ENCODE peak calls at places on chromosome 14, in seven cellular contexts. E is esophagus squamous epithelium; Y is testis; U is uterus; M is CD8-positive, alpha-beta memory T cell; G is AG04450; L is PC-3. K is an unnamed sample.

GRCh38 chr14:50943261-50943942 is 881 bp downstream of the PYGL start:
- DNase-seq in E (no peak), Y (peak; percentile 43), U (peak; percentile 81), M (no peak), G (no peak), L (peak; percentile 68), K (peak; percentile 83)

GRCh38 chr14:65360144-65360784 is 52.3 kb upstream of the FUT8 start:
- DNase-seq in E (no peak), Y (no peak), U (no peak), M (no peak), G (no peak), L (peak; percentile 32), K (no peak)

GRCh38 chr14:97021571-97022171 is 224.5 kb downstream of the VRK1 start:
- DNase-seq in E (no peak), Y (no peak), U (no peak), M (no peak), G (no peak), L (peak; percentile 50), K (peak; percentile 39)

GRCh38 chr14:105258846-105259245 is 10.5 kb downstream of the BTBD6 start:
- DNase-seq in E (no peak), Y (no peak), U (no peak), M (no peak), G (no peak), L (peak; percentile 87), K (no peak)

GRCh38 chr14:54696998-54697397 is 130.1 kb downstream of the SAMD4A start:
- DNase-seq in E (no peak), Y (no peak), U (no peak), M (no peak), G (no peak), L (no peak), K (no peak)

GRCh38 chr14:76710093-76711010 is 50.9 kb upstream of the VASH1 start:
- DNase-seq in E (no peak), Y (peak; percentile 54), U (no peak), M (no peak), G (peak; percentile 10), L (peak; percentile 69), K (peak; percentile 71)

GRCh38 chr14:103854017-103854808 is 6.8 kb upstream of the PPP1R13B start:
- DNase-seq in E (no peak), Y (no peak), U (no peak), M (no peak), G (no peak), L (peak; percentile 64), K (peak; percentile 15)

GRCh38 chr14:74613211-74613914 is 1.3 kb upstream of the LTBP2 start:
- DNase-seq in E (no peak), Y (no peak), U (no peak), M (no peak), G (no peak), L (no peak), K (no peak)

GRCh38 chr14:67446371-67447032 is 34.5 kb upstream of the PLEK2 start:
- DNase-seq in E (no peak), Y (no peak), U (no peak), M (no peak), G (no peak), L (no peak), K (no peak)

GRCh38 chr14:68739701-68740100 is 53.2 kb downstream of the ZFP36L1 start:
- DNase-seq in E (no peak), Y (no peak), U (no peak), M (no peak), G (no peak), L (no peak), K (no peak)

GRCh38 chr14:38208825-38209562 is 1.3 kb downstream of the SSTR1 start:
- DNase-seq in E (no peak), Y (no peak), U (no peak), M (no peak), G (no peak), L (no peak), K (peak; percentile 82)

GRCh38 chr14:38209572-38210159 is 2.0 kb downstream of the SSTR1 start:
- DNase-seq in E (no peak), Y (no peak), U (no peak), M (no peak), G (no peak), L (no peak), K (peak; percentile 50)

GRCh38 chr14:38207342-38207741 is 362 bp upstream of the SSTR1 start:
- DNase-seq in E (no peak), Y (no peak), U (no peak), M (no peak), G (no peak), L (no peak), K (no peak)

GRCh38 chr14:38206689-38207088 is 1.0 kb upstream of the SSTR1 start:
- DNase-seq in E (no peak), Y (no peak), U (no peak), M (no peak), G (no peak), L (no peak), K (no peak)

DNA sequence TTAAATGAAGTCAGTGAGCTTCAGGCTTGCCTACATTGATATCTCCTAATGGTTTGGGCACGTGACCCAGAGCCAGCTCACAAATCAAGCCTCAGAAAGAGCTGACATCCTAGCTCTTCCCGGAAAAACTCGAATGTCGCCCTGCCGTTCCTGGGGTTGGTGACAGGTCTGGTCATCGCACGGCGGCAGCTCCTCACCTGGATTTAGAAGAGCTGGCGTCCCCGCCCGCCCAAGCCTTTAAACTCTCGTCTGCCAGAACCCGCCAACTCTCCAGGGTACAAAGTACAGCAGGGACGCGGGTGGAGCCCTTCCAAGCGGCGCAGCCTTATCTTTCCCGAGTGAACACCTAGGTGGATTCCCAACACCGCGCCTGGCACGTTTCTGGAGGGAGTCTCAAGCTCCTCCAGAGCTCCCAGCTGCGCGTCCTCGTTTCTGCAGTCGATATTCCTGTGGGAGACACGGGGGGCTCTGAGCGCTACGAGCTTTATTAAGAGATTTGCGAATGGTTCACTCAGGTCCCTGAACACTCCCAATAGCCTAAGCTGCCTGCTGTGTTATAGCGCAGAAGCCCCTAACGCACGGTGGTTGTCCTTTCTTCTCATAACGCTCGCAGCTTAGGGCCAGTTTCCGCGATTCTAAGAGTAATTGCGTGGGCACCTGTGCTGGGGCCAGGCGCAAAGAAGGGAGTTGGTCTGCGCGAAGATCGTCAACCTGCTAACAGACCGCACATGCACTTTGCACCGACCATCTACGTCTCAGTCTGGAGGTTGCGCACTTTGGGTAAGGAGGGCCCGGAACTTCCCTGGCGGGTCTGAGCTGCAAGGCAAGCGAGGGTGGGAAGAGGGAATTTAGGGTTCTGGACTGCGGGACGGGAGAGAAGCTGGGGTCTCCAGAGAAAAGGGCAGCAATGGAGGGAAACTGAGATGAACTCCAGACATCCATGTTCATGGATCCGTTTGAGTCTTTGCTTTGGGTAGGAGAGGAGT is at the start of gene SSTR1:
- DNase-seq in E (no peak), Y (peak; percentile 13), U (no peak), M (no peak), G (no peak), L (no peak), K (peak; percentile 44)
- H3K4me3 ChIP-seq in E (peak within 1 kb of the TSS; percentile 39), Y (no peak within 1 kb of the TSS), U (peak within 1 kb of the TSS; percentile 4), M (peak within 1 kb of the TSS; percentile 6), G (peak within 1 kb of the TSS; percentile 65), L (peak within 1 kb of the TSS; percentile 62), K (peak within 1 kb of the TSS; percentile 31)

DNA sequence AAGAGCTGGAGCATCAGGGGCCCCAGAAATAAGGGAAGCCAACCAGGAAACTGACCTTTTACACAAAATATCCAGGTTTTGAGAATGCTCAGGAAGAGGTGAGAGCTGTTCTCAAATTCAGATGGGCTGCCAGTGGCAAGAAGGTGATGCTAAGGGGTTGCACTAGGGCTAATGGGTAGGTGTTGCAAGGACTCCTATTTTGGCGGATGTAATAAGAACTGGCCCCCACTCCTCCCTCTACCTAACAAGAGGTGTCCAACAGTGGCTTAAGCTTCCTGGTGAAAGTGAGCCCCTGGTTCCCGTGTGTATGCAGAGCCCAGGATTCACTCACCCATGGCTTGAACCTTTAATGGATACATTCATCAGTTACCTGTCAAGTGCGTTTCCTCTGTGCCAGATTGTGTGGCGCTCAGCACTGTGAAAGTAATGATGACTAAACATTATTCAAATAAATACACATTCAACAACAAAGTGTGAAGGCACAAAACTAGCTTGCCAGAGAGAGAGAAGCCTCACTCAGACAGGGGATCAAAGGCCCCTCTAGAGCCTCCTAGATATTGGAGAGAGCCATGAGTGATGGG is 705 bp upstream of the CHGA start:
- DNase-seq in E (no peak), Y (no peak), U (no peak), M (no peak), G (no peak), L (no peak), K (peak; percentile 52)
- H3K27me3 ChIP-seq in E (peaks cover 86% of the 10 kb centered on the region), Y (no peaks in the 10 kb centered on the region), U (no peaks in the 10 kb centered on the region), M (peaks cover 9% of the 10 kb centered on the region), G (peaks cover 18% of the 10 kb centered on the region), L (no peaks in the 10 kb centered on the region), K (peaks cover 2% of the 10 kb centered on the region)

GRCh38 chr14:31897581-31898186 is 179.4 kb upstream of the ARHGAP5 start:
- DNase-seq in E (no peak), Y (no peak), U (no peak), M (no peak), G (no peak), L (no peak), K (no peak)

GRCh38 chr14:31898835-31899528 is 178.1 kb upstream of the ARHGAP5 start:
- DNase-seq in E (no peak), Y (no peak), U (no peak), M (no peak), G (no peak), L (peak; percentile 21), K (no peak)

GRCh38 chr14:31895206-31895605 is 181.9 kb upstream of the ARHGAP5 start:
- DNase-seq in E (no peak), Y (no peak), U (no peak), M (no peak), G (peak; percentile 55), L (peak; percentile 84), K (no peak)

GRCh38 chr14:31893156-31893813 is 183.8 kb upstream of the ARHGAP5 start:
- DNase-seq in E (no peak), Y (no peak), U (no peak), M (no peak), G (no peak), L (peak; percentile 73), K (no peak)

DNA sequence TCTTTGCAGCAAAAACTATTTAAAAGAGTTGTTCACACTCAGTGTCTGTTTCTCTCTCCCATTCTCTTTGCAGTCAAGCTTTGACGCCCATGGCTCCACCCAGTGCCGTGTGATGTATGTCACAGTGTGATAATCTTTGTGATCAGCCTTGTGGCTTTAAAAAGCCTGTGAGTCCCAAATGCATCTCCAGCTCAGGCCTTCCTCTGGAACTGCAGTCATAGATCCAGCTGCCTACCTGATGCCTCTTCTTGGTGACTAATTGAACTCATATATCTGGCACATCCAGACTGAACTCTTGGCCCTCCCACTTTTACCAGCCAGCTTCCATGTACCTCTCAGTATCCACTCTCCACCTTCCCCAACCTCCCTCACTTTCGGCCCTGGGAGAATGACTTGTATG is 182.8 kb upstream of the ARHGAP5 start:
- DNase-seq in E (no peak), Y (no peak), U (no peak), M (no peak), G (no peak), L (peak; percentile 26), K (no peak)
- H3K4me3 ChIP-seq in E (no peak overlapping the region), Y (no peak overlapping the region), U (no peak overlapping the region), M (no peak overlapping the region), G (no peak overlapping the region), L (no peak overlapping the region), K (no peak overlapping the region)

DNA sequence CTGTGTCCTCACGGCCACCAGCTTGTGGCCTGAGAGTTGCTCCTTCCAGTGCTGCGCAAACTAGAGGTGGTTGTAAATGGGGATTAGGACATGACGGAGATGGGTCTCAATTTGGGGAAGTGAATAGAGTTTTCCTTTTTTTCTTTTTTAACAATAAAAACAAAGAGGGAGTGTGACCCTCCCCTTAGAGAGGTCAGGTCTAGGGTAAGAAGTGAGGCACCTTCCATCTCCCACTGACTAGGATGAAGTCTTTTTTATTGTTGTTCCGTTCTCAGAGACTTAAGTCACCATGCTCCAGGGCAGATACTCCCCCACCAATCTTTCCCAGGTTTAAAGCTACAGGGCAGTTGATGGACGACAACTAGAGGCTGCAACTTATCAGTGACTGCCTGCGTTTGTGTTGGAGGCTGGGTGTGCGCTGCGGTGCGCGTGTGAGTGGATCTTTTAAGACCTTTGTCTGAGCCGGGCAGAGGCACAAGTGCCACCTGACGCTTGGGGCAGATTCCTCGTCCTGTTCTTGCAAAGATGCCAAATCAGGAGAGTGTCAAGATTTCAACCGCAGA is 2.1 kb upstream of the GSC start:
- DNase-seq in E (no peak), Y (no peak), U (no peak), M (no peak), G (no peak), L (no peak), K (peak; percentile 47)
- H3K27me3 ChIP-seq in E (peaks cover 100% of the 10 kb centered on the region), Y (peaks cover 8% of the 10 kb centered on the region), U (peaks cover 77% of the 10 kb centered on the region), M (peaks cover 40% of the 10 kb centered on the region), G (peaks cover 80% of the 10 kb centered on the region), L (peaks cover 35% of the 10 kb centered on the region), K (peaks cover 94% of the 10 kb centered on the region)